ENCODE peak calls at places on chromosome 13, in six cellular contexts. D, J, Q, W, Y and C are unnamed samples.

GRCh38 chr13:27578121-27579030 is 42.0 kb downstream of the LNX2 start:
- DNase-seq in Q (peak; percentile 80), D (no peak), W (no peak), J (peak; percentile 61), Y (peak; percentile 45), C (no peak)

GRCh38 chr13:49840266-49840665 is 47.8 kb upstream of the KPNA3 start:
- DNase-seq in J (peak; percentile 14), W (no peak), Y (no peak), D (no peak), Q (peak; percentile 44), C (no peak)

GRCh38 chr13:73870970-73871935 is 263.0 kb downstream of the KLF12 start:
- DNase-seq in Q (peak; percentile 75), J (peak; percentile 96), D (no peak), W (peak; percentile 56), Y (peak; percentile 89), C (no peak)

GRCh38 chr13:22074403-22074802 is 403.5 kb downstream of the FGF9 start:
- DNase-seq in J (no peak), D (no peak), Q (no peak), W (no peak), Y (no peak), C (no peak)

GRCh38 chr13:23848019-23848418 is 41.2 kb downstream of the MIPEP start:
- DNase-seq in Y (no peak), W (no peak), J (no peak), Q (no peak), D (no peak), C (no peak)

GRCh38 chr13:32165791-32166190 is 134.2 kb downstream of the FRY start:
- DNase-seq in D (no peak), W (no peak), J (no peak), Y (no peak), Q (no peak), C (no peak)

GRCh38 chr13:24304620-24305019 is 4.8 kb upstream of the C1QTNF9 start:
- DNase-seq in J (peak; percentile 53), W (no peak), Y (peak; percentile 24), Q (no peak), D (no peak), C (no peak)

GRCh38 chr13:113565526-113566226 is 18.9 kb upstream of the TFDP1 start:
- DNase-seq in Y (no peak), Q (no peak), W (no peak), D (no peak), J (no peak), C (peak; percentile 37)

GRCh38 chr13:52851153-52851962 is 2.9 kb upstream of the PCDH8 start:
- DNase-seq in J (no peak), Y (peak; percentile 20), W (peak; percentile 85), Q (peak; percentile 81), D (peak; percentile 88), C (no peak)

GRCh38 chr13:40440990-40441820 is 225.2 kb downstream of the FOXO1 start:
- DNase-seq in Q (no peak), Y (no peak), W (no peak), J (no peak), D (no peak), C (no peak)

GRCh38 chr13:76937416-76937815 is 10.9 kb upstream of the ACOD1 start:
- DNase-seq in J (peak; percentile 97), W (no peak), Y (peak; percentile 95), Q (no peak), D (no peak), C (no peak)

GRCh38 chr13:96636310-96636709 is 358.0 kb downstream of the OXGR1 start:
- DNase-seq in Q (no peak), J (no peak), Y (no peak), D (no peak), W (no peak), C (no peak)

GRCh38 chr13:46698015-46698414 is 98.9 kb downstream of the ESD start:
- DNase-seq in W (no peak), Y (no peak), J (no peak), Q (no peak), D (no peak), C (no peak)

GRCh38 chr13:111283991-111284390 is 36.5 kb upstream of the TEX29 start:
- DNase-seq in Q (no peak), Y (no peak), W (no peak), D (no peak), J (no peak), C (no peak)

GRCh38 chr13:25018729-25019115 is 77.2 kb upstream of the PABPC3 start:
- DNase-seq in Q (no peak), D (no peak), J (no peak), Y (no peak), W (peak; percentile 53), C (no peak)

DNA sequence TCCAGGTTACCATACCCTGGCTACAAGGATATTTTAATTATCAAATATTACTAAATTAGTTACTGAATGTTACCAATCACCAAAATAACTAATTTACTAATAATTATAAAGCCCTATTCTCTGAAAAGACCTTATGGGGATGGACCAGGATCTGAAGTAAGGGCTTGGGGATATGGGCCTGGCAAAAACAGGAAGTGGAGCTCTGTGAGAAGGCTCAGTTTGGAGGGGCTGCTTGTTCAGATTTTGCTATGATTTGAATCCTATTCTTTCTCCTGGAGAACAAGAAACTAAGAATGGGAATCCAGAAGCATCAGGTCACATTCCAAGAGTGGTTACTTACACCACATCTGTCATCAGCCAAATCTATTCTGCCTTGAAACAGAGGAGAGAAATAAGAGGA is 148.1 kb downstream of the DNAJC15 start:
- DNase-seq in Y (no peak), W (no peak), D (no peak), J (no peak), Q (no peak), C (no peak)
- H2BK15ac ChIP-seq in Y (no peak overlapping the region), W (no peak overlapping the region), D (no peak overlapping the region), J (no peak overlapping the region), Q (no peak overlapping the region), C (no peak overlapping the region)

GRCh38 chr13:103926118-103926517 is 859.9 kb upstream of the SLC10A2 start:
- DNase-seq in W (no peak), J (no peak), Y (no peak), D (no peak), Q (peak; percentile 2), C (no peak)
- H2BK15ac ChIP-seq in W (no peak overlapping the region), J (no peak overlapping the region), Y (no peak overlapping the region), D (no peak overlapping the region), Q (no peak overlapping the region), C (no peak overlapping the region)

GRCh38 chr13:112366907-112367646 is 9.1 kb upstream of the SPACA7 start:
- DNase-seq in D (no peak), J (no peak), W (no peak), Q (no peak), Y (no peak), C (no peak)
- H2BK15ac ChIP-seq in D (no peak overlapping the region), J (no peak overlapping the region), W (no peak overlapping the region), Q (no peak overlapping the region), Y (no peak overlapping the region), C (no peak overlapping the region)

DNA sequence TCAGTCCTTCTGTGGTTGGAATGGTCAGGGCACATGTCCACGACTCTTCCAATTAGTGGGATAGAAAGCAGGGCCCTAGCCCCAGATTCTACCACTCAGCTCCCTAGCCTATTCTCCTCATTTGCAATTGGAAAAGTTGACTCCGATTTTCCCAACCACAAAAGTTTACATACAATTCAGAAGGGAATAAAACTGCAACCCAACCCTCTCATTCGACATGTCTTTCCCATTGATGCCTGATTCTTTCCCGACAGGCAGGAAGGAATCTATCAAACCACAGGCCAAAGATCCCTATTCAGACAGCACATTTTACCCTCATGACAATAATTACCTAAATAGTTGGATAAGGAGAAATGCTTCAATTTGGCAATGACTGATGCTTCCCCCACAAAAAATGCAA is 38.1 kb downstream of the TGDS start:
- DNase-seq in D (no peak), W (no peak), Q (no peak), Y (peak; percentile 20), J (no peak), C (no peak)
- H2BK15ac ChIP-seq in D (no peak overlapping the region), W (no peak overlapping the region), Q (no peak overlapping the region), Y (no peak overlapping the region), J (no peak overlapping the region), C (no peak overlapping the region)

DNA sequence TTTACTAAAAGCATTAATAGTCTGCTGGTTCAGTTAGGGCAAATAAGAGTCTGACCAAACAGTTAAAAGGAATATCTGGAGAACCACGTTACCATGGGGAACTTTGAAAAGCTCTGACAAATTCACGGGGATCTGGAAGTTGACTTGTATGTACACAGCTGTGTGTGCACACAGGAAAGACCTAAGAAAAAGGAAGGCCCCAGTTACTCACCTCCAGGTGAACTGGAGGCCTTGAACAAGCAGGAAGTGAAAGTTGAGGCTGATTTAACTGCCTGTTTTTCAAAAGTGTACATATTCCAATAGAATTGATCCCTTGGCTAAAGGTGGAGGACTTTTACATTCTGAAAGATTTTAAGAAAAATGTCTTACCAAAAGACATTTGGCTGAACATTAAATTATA is 1891.6 kb upstream of the PCDH20 start:
- DNase-seq in Q (no peak), D (no peak), Y (no peak), W (no peak), J (no peak), C (no peak)
- H2BK15ac ChIP-seq in Q (no peak overlapping the region), D (no peak overlapping the region), Y (no peak overlapping the region), W (no peak overlapping the region), J (no peak overlapping the region), C (no peak overlapping the region)

GRCh38 chr13:57680609-57681008 is 49.1 kb downstream of the PCDH17 start:
- DNase-seq in D (no peak), Q (no peak), W (no peak), J (no peak), Y (no peak), C (no peak)

DNA sequence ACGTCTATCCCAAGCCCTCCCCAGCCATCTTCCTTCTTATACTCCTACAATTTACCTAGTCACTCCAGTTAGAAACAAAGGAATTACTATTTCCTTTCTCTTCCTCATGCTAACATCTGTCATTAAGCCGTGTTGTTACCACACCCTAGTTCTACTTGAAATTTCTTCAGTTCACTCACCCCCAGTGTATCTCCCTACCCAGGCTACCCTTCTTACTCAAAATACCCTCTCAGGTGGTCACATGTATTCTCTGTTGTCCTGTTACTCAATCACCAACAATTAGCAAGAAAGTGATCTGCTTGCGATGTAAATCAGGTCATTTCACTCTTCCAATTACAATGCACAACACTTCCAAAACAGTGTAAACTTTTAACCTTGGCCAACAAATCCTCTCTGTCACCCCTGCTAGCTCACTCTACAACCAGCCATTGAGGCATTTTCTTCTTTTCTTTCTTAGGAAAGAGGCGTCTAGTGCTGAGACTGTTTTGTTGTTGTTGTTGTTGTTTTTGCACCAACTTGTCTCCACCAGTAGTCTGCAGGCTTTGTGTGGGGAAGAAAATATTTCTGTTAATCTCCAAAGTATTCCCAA is 50.7 kb downstream of the PCDH17 start:
- DNase-seq in D (no peak), Y (no peak), J (no peak), Q (peak; percentile 3), W (no peak), C (no peak)
- H2BK15ac ChIP-seq in D (no peak overlapping the region), Y (no peak overlapping the region), J (no peak overlapping the region), Q (no peak overlapping the region), W (no peak overlapping the region), C (no peak overlapping the region)